ENCODE peak calls at places on chromosomes 1 and 21, in nine cellular contexts. Y, R, C, J, T, N, M, Q and S are unnamed samples. For H3K4me1, the result is how much of the 10 kb centered on the place peaks cover.

GRCh38 chr1:29592731-29593130 is 356.4 kb downstream of the PTPRU start:
- DNase-seq in Y (peak), R (no peak), C (no peak), J (no peak), T (peak), N (no peak), M (no peak), Q (no peak), S (no peak)

GRCh38 chr1:84960371-84960770 is 36.5 kb downstream of the MCOLN2 start:
- DNase-seq in Y (no peak), R (no peak), C (peak), J (no peak), T (peak), N (peak), M (no peak), Q (no peak), S (no peak)

GRCh38 chr1:248752119-248752931 is 3.2 kb downstream of the LYPD8 start:
- DNase-seq in Y (no peak), R (no peak), C (no peak), J (peak), T (peak), N (no peak), M (no peak), Q (no peak), S (no peak)

GRCh38 chr21:17711896-17712295 is 99.2 kb upstream of the BTG3 start:
- DNase-seq in Y (no peak), R (no peak), C (no peak), J (no peak), T (no peak), N (no peak), M (no peak), Q (no peak), S (no peak)

GRCh38 chr21:28832013-28832714 is 160.5 kb downstream of the LTN1 start:
- DNase-seq in Y (no peak), R (peak), C (no peak), J (no peak), T (peak), N (peak), M (no peak), Q (no peak), S (no peak)

GRCh38 chr1:42173155-42173933 is 8.8 kb upstream of the GUCA2A start:
- DNase-seq in Y (peak), R (peak), C (peak), J (peak), T (peak), N (peak), M (peak), Q (no peak), S (peak)

GRCh38 chr1:16088996-16089395 is 15.5 kb upstream of the FAM131C start:
- DNase-seq in Y (no peak), R (no peak), C (peak), J (no peak), T (peak), N (peak), M (no peak), Q (no peak), S (no peak)

GRCh38 chr1:58773406-58773840 is 10.4 kb downstream of the JUN start:
- DNase-seq in Y (no peak), R (peak), C (peak), J (peak), T (peak), N (peak), M (no peak), Q (no peak), S (peak)

GRCh38 chr1:72000809-72001208 is 281.5 kb downstream of the NEGR1 start:
- DNase-seq in Y (peak), R (no peak), C (peak), J (peak), T (no peak), N (no peak), M (no peak), Q (no peak), S (no peak)

GRCh38 chr21:19724081-19724480 is 1274.1 kb upstream of the NCAM2 start:
- DNase-seq in Y (no peak), R (no peak), C (no peak), J (no peak), T (no peak), N (no peak), M (no peak), Q (no peak), S (no peak)

GRCh38 chr1:154911691-154912550 is 24.6 kb downstream of the PMVK start:
- DNase-seq in Y (no peak), R (no peak), C (no peak), J (no peak), T (no peak), N (no peak), M (no peak), Q (no peak), S (no peak)

GRCh38 chr1:88462481-88463261 is 221.4 kb upstream of the PKN2 start:
- DNase-seq in Y (peak), R (peak), C (peak), J (peak), T (peak), N (peak), M (peak), Q (no peak), S (no peak)

GRCh38 chr21:34923202-34923601 is 125.9 kb downstream of the RUNX1 start:
- DNase-seq in Y (no peak), R (no peak), C (no peak), J (no peak), T (no peak), N (no peak), M (no peak), Q (no peak), S (no peak)

GRCh38 chr1:209387271-209387968 is 196.1 kb upstream of the CAMK1G start:
- DNase-seq in Y (no peak), R (no peak), C (no peak), J (no peak), T (no peak), N (peak), M (no peak), Q (no peak), S (no peak)

GRCh38 chr1:3465935-3466321 is 11.5 kb downstream of the ARHGEF16 start:
- DNase-seq in Y (no peak), R (no peak), C (no peak), J (no peak), T (no peak), N (no peak), M (no peak), Q (no peak), S (no peak)

GRCh38 chr1:58781541-58782307 is 2.1 kb downstream of the JUN start:
- DNase-seq in Y (peak), R (peak), C (peak), J (peak), T (peak), N (peak), M (peak), Q (no peak), S (peak)

GRCh38 chr1:1360511-1361169 is 2.3 kb upstream of the MXRA8 start:
- DNase-seq in Y (no peak), R (no peak), C (peak), J (peak), T (peak), N (peak), M (peak), Q (peak), S (no peak)
- TF ChIP-seq EZH2phosphoT487 in Y (no peak), R (no peak), C (no peak), J (no peak), T (no peak), N (no peak), M (no peak), Q (no peak), S (no peak)

DNA sequence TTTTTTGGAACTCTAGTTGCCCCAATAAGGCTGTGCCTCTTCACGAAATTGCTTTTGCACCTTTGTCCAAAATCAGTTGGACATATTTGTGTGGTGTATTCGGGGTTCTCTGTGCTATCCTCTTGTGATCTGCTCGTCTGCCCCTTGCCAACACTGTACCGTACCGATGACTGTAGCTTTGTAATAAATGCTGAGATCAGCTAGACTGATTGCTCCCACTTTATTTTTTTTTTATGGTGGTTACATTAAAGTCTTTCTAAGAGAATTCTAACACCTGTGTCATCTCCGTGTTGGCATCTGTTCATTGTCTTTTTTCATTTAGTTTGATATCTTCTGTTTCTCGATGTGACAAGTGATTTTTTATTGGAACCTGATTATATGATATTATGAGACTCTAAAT is 94.1 kb downstream of the ADARB1 start:
- DNase-seq in Y (no peak), R (no peak), C (no peak), J (no peak), T (no peak), N (no peak), M (no peak), Q (no peak), S (no peak)
- H3K4me1 ChIP-seq in Y (under half), R (under half), C (under half), J (under half), T (under half), N (under half), M (under half), Q (under half), S (under half)

GRCh38 chr21:33028271-33028670 is 2.5 kb downstream of the OLIG2 start:
- DNase-seq in Y (peak), R (no peak), C (no peak), J (no peak), T (no peak), N (no peak), M (no peak), Q (no peak), S (no peak)

GRCh38 chr21:33028759-33029511 is 3.2 kb downstream of the OLIG2 start:
- DNase-seq in Y (peak), R (peak), C (no peak), J (peak), T (peak), N (no peak), M (no peak), Q (no peak), S (no peak)

GRCh38 chr21:33026878-33027400 is 1.2 kb downstream of the OLIG2 start:
- DNase-seq in Y (peak), R (no peak), C (no peak), J (peak), T (peak), N (no peak), M (no peak), Q (no peak), S (no peak)

GRCh38 chr21:33026299-33026858 is 644 bp downstream of the OLIG2 start:
- DNase-seq in Y (no peak), R (no peak), C (no peak), J (no peak), T (no peak), N (no peak), M (peak), Q (no peak), S (no peak)

DNA sequence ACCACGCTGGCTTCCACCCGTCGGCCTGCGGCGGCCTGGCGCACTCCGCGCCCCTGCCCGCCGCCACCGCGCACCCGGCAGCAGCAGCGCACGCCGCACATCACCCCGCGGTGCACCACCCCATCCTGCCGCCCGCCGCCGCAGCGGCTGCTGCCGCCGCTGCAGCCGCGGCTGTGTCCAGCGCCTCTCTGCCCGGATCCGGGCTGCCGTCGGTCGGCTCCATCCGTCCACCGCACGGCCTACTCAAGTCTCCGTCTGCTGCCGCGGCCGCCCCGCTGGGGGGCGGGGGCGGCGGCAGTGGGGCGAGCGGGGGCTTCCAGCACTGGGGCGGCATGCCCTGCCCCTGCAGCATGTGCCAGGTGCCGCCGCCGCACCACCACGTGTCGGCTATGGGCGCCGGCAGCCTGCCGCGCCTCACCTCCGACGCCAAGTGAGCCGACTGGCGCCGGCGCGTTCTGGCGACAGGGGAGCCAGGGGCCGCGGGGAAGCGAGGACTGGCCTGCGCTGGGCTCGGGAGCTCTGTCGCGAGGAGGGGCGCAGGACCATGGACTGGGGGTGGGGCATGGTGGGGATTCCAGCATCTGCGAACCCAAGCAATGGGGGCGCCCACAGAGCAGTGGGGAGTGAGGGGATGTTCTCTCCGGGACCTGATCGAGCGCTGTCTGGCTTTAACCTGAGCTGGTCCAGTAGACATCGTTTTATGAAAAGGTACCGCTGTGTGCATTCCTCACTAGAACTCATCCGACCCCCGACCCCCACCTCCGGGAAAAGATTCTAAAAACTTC is 1.9 kb downstream of the OLIG2 start:
- DNase-seq in Y (peak), R (no peak), C (no peak), J (peak), T (no peak), N (no peak), M (peak), Q (no peak), S (no peak)
- H3K4me3 ChIP-seq in Y (peak), R (no peak), C (no peak), J (no peak), T (no peak), N (no peak), M (no peak), Q (no peak), S (no peak)

DNA sequence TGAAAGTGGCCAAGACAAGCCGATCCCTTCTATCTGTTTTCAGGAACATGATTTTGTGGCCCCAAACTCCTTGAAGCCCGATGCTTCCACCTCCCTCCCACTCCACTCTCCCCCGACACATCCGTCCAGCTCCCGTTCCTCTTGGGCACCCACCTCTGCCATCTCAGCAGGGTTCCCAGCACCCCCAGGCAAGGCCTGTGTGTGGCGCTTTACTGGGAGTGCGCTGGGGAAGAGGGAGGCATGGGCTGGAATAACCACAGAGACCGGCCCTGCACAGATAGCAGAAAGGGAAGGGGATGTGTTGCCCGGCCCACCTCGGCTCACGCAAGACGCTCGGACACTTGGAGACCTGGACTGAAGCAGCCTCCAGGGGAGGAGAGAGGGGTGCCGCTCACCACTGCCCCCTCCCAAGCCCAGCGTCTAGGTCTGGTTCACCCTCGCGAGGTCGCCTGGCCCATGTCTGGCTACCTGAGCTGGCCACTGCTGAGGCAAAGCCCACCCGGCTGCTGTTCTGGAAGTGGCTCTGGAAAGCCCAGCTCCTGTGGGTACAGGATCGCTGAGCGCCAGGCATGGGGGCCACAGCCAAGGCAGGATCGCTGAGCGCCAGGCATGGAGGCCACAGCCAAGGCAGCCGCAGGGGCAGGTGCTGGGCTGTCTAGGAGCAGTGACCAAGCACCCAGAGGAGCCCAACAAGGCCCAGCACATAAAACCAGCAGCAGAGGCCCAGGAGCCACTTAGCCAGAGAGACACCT is 23.8 kb upstream of the COL18A1 start:
- DNase-seq in Y (no peak), R (no peak), C (no peak), J (no peak), T (no peak), N (no peak), M (no peak), Q (no peak), S (no peak)
- TF ChIP-seq EZH2phosphoT487 in Y (no peak), R (no peak), C (no peak), J (no peak), T (no peak), N (no peak), M (no peak), Q (no peak), S (no peak)

DNA sequence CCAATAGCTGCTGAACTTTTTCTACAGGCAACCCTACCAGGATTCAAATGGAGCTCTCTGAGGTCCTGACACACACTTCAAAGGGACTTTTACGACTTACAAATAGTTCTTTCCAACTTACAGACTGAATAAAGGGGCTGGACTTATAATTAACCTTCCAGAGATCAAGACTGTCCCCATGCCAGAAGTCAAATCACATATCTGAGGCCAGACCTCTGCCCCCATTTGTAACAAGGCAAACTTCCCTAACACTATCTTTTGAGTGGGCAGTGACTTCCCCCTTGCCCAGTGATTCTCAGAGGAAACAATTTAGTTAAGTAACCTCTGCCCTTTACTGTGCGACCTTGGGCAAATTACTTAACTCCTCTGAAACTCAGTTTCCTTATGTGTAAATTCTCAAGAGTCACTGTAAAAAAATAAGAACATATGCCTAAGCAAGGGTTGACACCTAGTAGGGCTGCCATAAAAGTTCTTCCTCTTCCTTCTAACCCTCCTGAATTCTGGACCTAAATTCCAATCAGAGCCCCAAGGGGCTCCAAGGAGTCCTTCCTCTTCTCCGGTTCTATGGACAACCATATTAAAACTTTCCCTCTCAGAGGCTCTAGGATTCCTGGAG is 1.3 kb downstream of the WASF2 start:
- DNase-seq in Y (peak), R (no peak), C (peak), J (peak), T (peak), N (peak), M (no peak), Q (no peak), S (peak)
- H3K4me1 ChIP-seq in Y (under half), R (under half), C (under half), J (under half), T (under half), N (under half), M (under half), Q (under half), S (half or more)

DNA sequence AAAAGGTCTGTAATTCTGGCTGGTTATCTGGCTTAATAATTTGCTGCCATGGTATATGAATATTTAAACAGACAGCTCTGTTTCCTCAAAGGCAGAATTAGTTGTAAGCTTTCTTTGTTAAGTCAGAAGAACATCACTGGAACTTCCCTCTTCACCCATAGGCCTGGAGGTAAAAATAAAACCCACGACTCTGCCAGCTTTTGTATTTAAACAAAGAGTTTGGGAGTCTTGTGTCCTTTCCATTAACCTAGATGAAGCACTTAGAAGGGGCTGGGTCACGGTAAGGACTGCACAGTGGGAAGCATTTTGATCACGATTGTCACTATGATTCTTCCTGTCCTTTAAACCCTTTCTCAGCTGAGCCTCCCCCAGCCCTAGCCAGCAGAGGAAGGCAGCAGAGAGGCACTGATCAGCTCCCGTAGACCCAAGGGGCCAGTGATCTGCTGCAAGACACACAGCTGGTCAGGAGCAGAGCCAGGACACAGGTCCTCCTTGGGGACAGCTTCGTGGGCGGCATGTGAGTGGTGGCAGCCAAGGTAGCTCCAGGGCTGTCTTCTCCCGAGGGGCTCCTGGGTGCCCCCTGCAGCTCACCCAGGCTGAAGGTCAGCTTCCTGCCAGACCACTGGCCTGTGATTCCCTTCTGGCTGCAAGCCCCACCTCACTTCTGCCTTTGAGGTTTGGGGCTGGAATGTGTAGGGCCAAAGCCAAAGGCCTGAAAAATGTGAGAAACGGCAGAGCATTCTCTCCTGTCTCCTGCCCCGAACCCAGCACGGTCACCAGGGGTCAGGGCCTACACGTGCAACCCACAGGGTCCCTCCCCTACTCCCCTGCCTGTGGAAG is 4.0 kb upstream of the LAPTM5 start:
- DNase-seq in Y (no peak), R (no peak), C (no peak), J (no peak), T (no peak), N (no peak), M (no peak), Q (no peak), S (no peak)
- H3K4me3 ChIP-seq in Y (no peak), R (no peak), C (no peak), J (no peak), T (no peak), N (no peak), M (no peak), Q (no peak), S (no peak)